ENCODE peak calls at places on chromosome 1, in nine cellular contexts. H, C, J, L, K, S, E, U and N are unnamed samples.

GRCh38 chr1:228794810-228795209 is 59.5 kb downstream of the RHOU start:
- DNase-seq in H (no peak), C (no peak), J (no peak), L (no peak), K (no peak), S (no peak), E (no peak), U (no peak), N (no peak)

GRCh38 chr1:29649375-29650040 is 413.2 kb downstream of the PTPRU start:
- DNase-seq in H (no peak), C (no peak), J (no peak), L (no peak), K (no peak), S (no peak), E (no peak), U (no peak), N (no peak)

GRCh38 chr1:26540346-26540745 is 10.8 kb downstream of the RPS6KA1 start:
- DNase-seq in H (no peak), C (no peak), J (no peak), L (no peak), K (no peak), S (no peak), E (no peak), U (no peak), N (no peak)

GRCh38 chr1:234782057-234782800 is 172.3 kb upstream of the IRF2BP2 start:
- DNase-seq in H (no peak), C (no peak), J (no peak), L (no peak), K (no peak), S (no peak), E (peak), U (no peak), N (no peak)

GRCh38 chr1:160064746-160065145 is 5.2 kb downstream of the KCNJ10 start:
- DNase-seq in H (no peak), C (no peak), J (no peak), L (no peak), K (no peak), S (no peak), E (no peak), U (no peak), N (no peak)

GRCh38 chr1:42403880-42404400 is 23.3 kb downstream of the RIMKLA start:
- DNase-seq in H (no peak), C (no peak), J (no peak), L (no peak), K (no peak), S (no peak), E (no peak), U (no peak), N (no peak)

GRCh38 chr1:228073870-228074545 is 8.5 kb upstream of the ARF1 start:
- DNase-seq in H (no peak), C (no peak), J (peak), L (no peak), K (no peak), S (no peak), E (no peak), U (no peak), N (no peak)

GRCh38 chr1:59293849-59294248 is 3.0 kb upstream of the FGGY start:
- DNase-seq in H (no peak), C (no peak), J (no peak), L (no peak), K (no peak), S (no peak), E (no peak), U (no peak), N (no peak)

GRCh38 chr1:41981796-41982195 is 63.1 kb upstream of the HIVEP3 start:
- DNase-seq in H (no peak), C (no peak), J (no peak), L (no peak), K (no peak), S (no peak), E (no peak), U (no peak), N (no peak)

GRCh38 chr1:233357595-233358446 is 30.3 kb downstream of the MAP3K21 start:
- DNase-seq in H (no peak), C (no peak), J (no peak), L (no peak), K (no peak), S (no peak), E (peak), U (no peak), N (peak)

GRCh38 chr1:211420389-211420788 is 71.6 kb downstream of the RD3 start:
- DNase-seq in H (no peak), C (peak), J (no peak), L (no peak), K (no peak), S (no peak), E (peak), U (no peak), N (no peak)

GRCh38 chr1:225451340-225451739 is 23.5 kb upstream of the LBR start:
- DNase-seq in H (no peak), C (no peak), J (peak), L (no peak), K (no peak), S (no peak), E (no peak), U (no peak), N (no peak)

GRCh38 chr1:187680823-187681222 is 852.1 kb downstream of the PLA2G4A start:
- DNase-seq in H (no peak), C (no peak), J (no peak), L (peak), K (no peak), S (no peak), E (peak), U (no peak), N (no peak)

GRCh38 chr1:109759513-109760334 is 4.0 kb downstream of the EPS8L3 start:
- DNase-seq in H (no peak), C (no peak), J (peak), L (no peak), K (no peak), S (no peak), E (no peak), U (no peak), N (no peak)